ENCODE peak calls at places on chromosome 17, in ten cellular contexts. H is fibroblast of gingiva, I is hepatocyte, L is ACHN, J is erythroblast, P is tibial nerve, U is HT1080, X is ovary, W is body of pancreas, Q is OCI-M1. B is an unnamed sample.

GRCh38 chr17:77471984-77472836 is 331.4 kb downstream of the SEC14L1 start:
- DNase-seq in J (peak), H (peak), U (no peak), W (no peak), I (peak), X (peak), L (no peak), P (no peak), Q (no peak), B (peak)

GRCh38 chr17:1942066-1942365 is 83.1 kb downstream of the RTN4RL1 start:
- DNase-seq in J (no peak), Q (no peak), X (no peak), H (no peak), U (no peak), L (no peak), P (no peak), W (no peak), I (no peak), B (no peak)

GRCh38 chr17:34637548-34638525 is 58.5 kb downstream of the TMEM132E start:
- DNase-seq in X (peak), W (peak), U (peak), I (peak), Q (peak), L (peak), H (peak), J (peak), P (peak), B (peak)

GRCh38 chr17:4008082-4008435 is 43.8 kb upstream of the ATP2A3 start:
- DNase-seq in W (no peak), Q (peak), L (no peak), H (no peak), J (no peak), P (no peak), X (no peak), U (no peak), I (no peak), B (no peak)

GRCh38 chr17:60244656-60245055 is 94.9 kb downstream of the CA4 start:
- DNase-seq in Q (no peak), J (no peak), U (no peak), P (no peak), I (no peak), W (no peak), L (no peak), H (no peak), X (no peak), B (no peak)

GRCh38 chr17:17342242-17342945 is 39.2 kb downstream of the NT5M start:
- DNase-seq in H (no peak), Q (no peak), I (peak), U (no peak), J (no peak), P (no peak), L (no peak), W (no peak), X (no peak), B (no peak)

GRCh38 chr17:7405413-7405881 is 1.6 kb upstream of the TMEM256 start:
- DNase-seq in X (peak), J (no peak), H (no peak), P (no peak), I (peak), Q (no peak), U (no peak), L (no peak), W (peak), B (peak)

GRCh38 chr17:48149174-48150106 is 41.9 kb downstream of the SNX11 start:
- DNase-seq in U (no peak), L (no peak), P (no peak), X (no peak), Q (no peak), I (no peak), H (no peak), W (no peak), J (peak), B (no peak)

GRCh38 chr17:37176683-37177082 is 199.1 kb upstream of the C17orf78 start:
- DNase-seq in H (no peak), J (no peak), P (no peak), I (no peak), W (no peak), X (no peak), Q (no peak), U (peak), L (no peak), B (peak)

GRCh38 chr17:4584125-4584834 is at the start of gene SMTNL2:
- DNase-seq in Q (no peak), I (peak), L (peak), P (no peak), J (no peak), H (no peak), W (no peak), U (no peak), X (peak), B (no peak)

GRCh38 chr17:44688675-44689491 is 693 bp downstream of the CCDC43 start:
- DNase-seq in J (peak), U (no peak), H (no peak), W (no peak), I (peak), L (peak), X (no peak), Q (no peak), P (no peak), B (no peak)

GRCh38 chr17:385195-385835 is 32.7 kb upstream of the RPH3AL start:
- DNase-seq in L (peak), P (peak), H (no peak), X (peak), W (peak), U (no peak), Q (no peak), I (peak), J (no peak), B (peak)

GRCh38 chr17:67830440-67830839 is 5.1 kb downstream of the BPTF start:
- DNase-seq in H (no peak), P (no peak), Q (no peak), L (no peak), U (no peak), I (peak), W (no peak), J (no peak), X (no peak), B (no peak)

GRCh38 chr17:19354123-19354522 is 8.4 kb downstream of the B9D1 start:
- DNase-seq in W (no peak), J (no peak), P (no peak), U (peak), L (peak), H (peak), I (no peak), X (no peak), Q (no peak), B (peak)

GRCh38 chr17:43908111-43908721 is 880 bp upstream of the MPP2 start:
- DNase-seq in H (peak), W (no peak), Q (peak), U (no peak), X (peak), J (peak), L (no peak), I (peak), P (peak), B (peak)

GRCh38 chr17:422196-422930 is 69.8 kb upstream of the RPH3AL start:
- DNase-seq in P (no peak), U (no peak), L (no peak), H (no peak), I (no peak), X (no peak), Q (no peak), J (no peak), W (no peak), B (no peak)

GRCh38 chr17:57612202-57613071 is 132.7 kb downstream of the CCDC182 start:
- DNase-seq in Q (peak), H (no peak), W (no peak), I (no peak), J (peak), X (no peak), P (no peak), L (no peak), U (no peak), B (no peak)

B was measured in Daoy.